ENCODE peak calls at places on chromosomes 3 and 15, in four cellular contexts. P is stomach, I is esophagus muscularis mucosa, M is suprapubic skin. O is an unnamed sample.

GRCh38 chr3:69032137-69032536 is 18.7 kb upstream of the EOGT start:
- DNase-seq in P (no peak), I (no peak), M (no peak), O (no peak)

GRCh38 chr15:60957111-60957510 is 272.0 kb downstream of the RORA start:
- DNase-seq in P (no peak), I (no peak), M (no peak), O (no peak)

GRCh38 chr3:31610700-31611275 is 78.1 kb downstream of the STT3B start:
- DNase-seq in P (no peak), I (no peak), M (no peak), O (no peak)

GRCh38 chr3:41265011-41265545 is 65.8 kb downstream of the CTNNB1 start:
- DNase-seq in P (no peak), I (no peak), M (no peak), O (no peak)

GRCh38 chr3:54294214-54294613 is 171.9 kb downstream of the CACNA2D3 start:
- DNase-seq in P (no peak), I (no peak), M (no peak), O (no peak)

GRCh38 chr3:179544981-179545645 is 17.6 kb upstream of the ACTL6A start:
- DNase-seq in P (no peak), I (no peak), M (no peak), O (no peak)

GRCh38 chr15:59501531-59502113 is 63.6 kb downstream of the FAM81A start:
- DNase-seq in P (peak; percentile 46), I (no peak), M (no peak), O (no peak)

GRCh38 chr3:43260412-43260811 is 25.9 kb upstream of the SNRK start:
- DNase-seq in P (no peak), I (no peak), M (no peak), O (no peak)

GRCh38 chr15:64618138-64618537 is 157.3 kb downstream of the RBPMS2 start:
- DNase-seq in P (no peak), I (no peak), M (no peak), O (no peak)

GRCh38 chr3:101219842-101220560 is 100.4 kb downstream of the IMPG2 start:
- DNase-seq in P (no peak), I (no peak), M (no peak), O (no peak)

GRCh38 chr3:11323827-11324226 is 51.6 kb downstream of the ATG7 start:
- DNase-seq in P (no peak), I (no peak), M (no peak), O (no peak)

GRCh38 chr15:66067687-66068086 is 185.9 kb downstream of the MEGF11 start:
- DNase-seq in P (no peak), I (no peak), M (no peak), O (no peak)

GRCh38 chr15:47422901-47423300 is 294.4 kb upstream of the SEMA6D start:
- DNase-seq in P (no peak), I (no peak), M (no peak), O (no peak)

GRCh38 chr3:136856665-136857064 is 5.3 kb upstream of the NCK1 start:
- DNase-seq in P (no peak), I (no peak), M (no peak), O (no peak)

GRCh38 chr3:165837058-165837525 is at the start of gene BCHE:
- DNase-seq in P (no peak), I (no peak), M (no peak), O (no peak)

GRCh38 chr3:43468141-43468540 is 153.7 kb downstream of the ANO10 start:
- DNase-seq in P (no peak), I (no peak), M (no peak), O (no peak)

GRCh38 chr15:91852741-91853500 is 587 bp upstream of the SLCO3A1 start:
- DNase-seq in P (peak; percentile 76), I (peak; percentile 93), M (peak; percentile 90), O (peak; percentile 94)

GRCh38 chr3:132180337-132180791 is 136.8 kb upstream of the ACP3 start:
- DNase-seq in P (no peak), I (no peak), M (no peak), O (no peak)

GRCh38 chr3:13533823-13534435 is 15.0 kb upstream of the FBLN2 start:
- DNase-seq in P (no peak), I (no peak), M (no peak), O (peak; percentile 57)

GRCh38 chr15:32851619-32852416 is 134.0 kb downstream of the GREM1 start:
- DNase-seq in P (no peak), I (no peak), M (no peak), O (no peak)

GRCh38 chr3:82157952-82158351 is 396.5 kb upstream of the GBE1 start:
- DNase-seq in P (no peak), I (no peak), M (no peak), O (no peak)

GRCh38 chr3:36677331-36678007 is 86.9 kb downstream of the DCLK3 start:
- DNase-seq in P (no peak), I (no peak), M (no peak), O (no peak)

GRCh38 chr3:34002569-34003100 is 204.2 kb downstream of the PDCD6IP start:
- DNase-seq in P (no peak), I (no peak), M (no peak), O (no peak)

GRCh38 chr3:8540456-8540855 is 38.8 kb downstream of the LMCD1 start:
- DNase-seq in P (no peak), I (no peak), M (no peak), O (no peak)

GRCh38 chr15:101001796-101002195 is 82.6 kb downstream of the LRRK1 start:
- DNase-seq in P (no peak), I (no peak), M (no peak), O (no peak)

GRCh38 chr15:31197497-31198414 is 96.2 kb upstream of the TRPM1 start:
- DNase-seq in P (peak; percentile 54), I (no peak), M (no peak), O (peak; percentile 89)

GRCh38 chr3:49013738-49014660 is 4.4 kb downstream of the DALRD3 start:
- DNase-seq in P (peak; percentile 66), I (no peak), M (no peak), O (no peak)

GRCh38 chr3:162994165-162994564 is 1497.6 kb downstream of the OTOL1 start:
- DNase-seq in P (no peak), I (no peak), M (no peak), O (no peak)

GRCh38 chr3:168049366-168049974 is 46.3 kb downstream of the GOLIM4 start:
- DNase-seq in P (no peak), I (no peak), M (no peak), O (no peak)

GRCh38 chr15:41561777-41562145 is 2.7 kb downstream of the TYRO3 start:
- DNase-seq in P (no peak), I (no peak), M (no peak), O (no peak)

GRCh38 chr3:151283907-151284461 is 5.6 kb upstream of the P2RY14 start:
- DNase-seq in P (peak; percentile 66), I (no peak), M (no peak), O (no peak)

GRCh38 chr3:125281411-125281810 is 68.9 kb upstream of the SLC12A8 start:
- DNase-seq in P (no peak), I (no peak), M (no peak), O (no peak)

GRCh38 chr3:186493507-186493906 is 50.7 kb downstream of the CRYGS start:
- DNase-seq in P (no peak), I (no peak), M (no peak), O (no peak)

GRCh38 chr15:78035319-78035718 is 42.2 kb downstream of the TBC1D2B start:
- DNase-seq in P (peak; percentile 51), I (no peak), M (no peak), O (peak; percentile 85)

GRCh38 chr3:29597376-29598008 is 316.6 kb downstream of the RBMS3 start:
- DNase-seq in P (no peak), I (no peak), M (no peak), O (no peak)

GRCh38 chr3:176953106-176954080 is 243.9 kb downstream of the TBL1XR1 start:
- DNase-seq in P (no peak), I (no peak), M (no peak), O (no peak)
- TF ChIP-seq POLR2AphosphoS5 in P (no peak), I (no peak), M (no peak), O (no peak)

GRCh38 chr3:157110761-157111238 is 49.1 kb downstream of the CCNL1 start:
- DNase-seq in P (no peak), I (no peak), M (no peak), O (no peak)

GRCh38 chr3:157107037-157107436 is 52.9 kb downstream of the CCNL1 start:
- DNase-seq in P (no peak), I (no peak), M (no peak), O (no peak)

GRCh38 chr3:157104928-157105652 is 54.9 kb downstream of the CCNL1 start:
- DNase-seq in P (no peak), I (no peak), M (no peak), O (no peak)

GRCh38 chr3:157109267-157110141 is 50.4 kb downstream of the CCNL1 start:
- DNase-seq in P (no peak), I (no peak), M (no peak), O (no peak)

DNA sequence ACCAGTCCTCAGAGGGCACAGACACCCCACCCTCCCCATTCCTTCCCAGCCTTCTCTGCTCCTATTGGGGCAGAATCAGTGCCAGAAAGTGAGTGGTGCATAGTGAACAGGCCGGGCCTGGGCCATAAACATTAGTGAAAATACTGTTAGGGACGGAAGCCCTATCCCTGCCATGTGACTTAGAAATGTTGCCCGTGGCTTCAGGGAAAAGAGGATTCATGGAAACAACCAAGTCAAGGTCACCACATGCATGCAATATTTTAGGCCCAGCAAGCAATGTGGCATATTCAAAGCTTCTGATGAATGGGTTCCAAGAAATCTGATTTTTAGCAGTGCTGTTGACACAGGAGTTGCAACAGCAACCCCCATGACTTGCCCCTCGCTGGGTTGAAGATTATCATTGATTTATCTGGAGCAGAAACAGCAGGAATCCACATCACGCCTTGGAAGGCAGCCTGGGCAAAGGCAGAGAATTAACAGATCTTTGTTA is 52.3 kb downstream of the CCNL1 start:
- DNase-seq in P (no peak), I (no peak), M (no peak), O (no peak)
- TF ChIP-seq POLR2A in P (no peak), I (no peak), M (no peak), O (no peak)

GRCh38 chr3:155192957-155193746 is 100.3 kb downstream of the STRIT1 start:
- DNase-seq in P (no peak), I (no peak), M (no peak), O (no peak)
- H3K36me3 ChIP-seq in P (no peaks in the 10 kb centered on the region), I (no peaks in the 10 kb centered on the region), M (no peaks in the 10 kb centered on the region), O (no peaks in the 10 kb centered on the region)

GRCh38 chr15:82570721-82571519 is 30.7 kb upstream of the RPS17 start:
- DNase-seq in P (no peak), I (no peak), M (no peak), O (no peak)

GRCh38 chr15:82569834-82570233 is 29.6 kb upstream of the RPS17 start:
- DNase-seq in P (no peak), I (no peak), M (no peak), O (no peak)

GRCh38 chr15:82568986-82569385 is 28.7 kb upstream of the RPS17 start:
- DNase-seq in P (no peak), I (no peak), M (no peak), O (peak; percentile 44)

GRCh38 chr15:82566690-82567089 is 26.4 kb upstream of the RPS17 start:
- DNase-seq in P (no peak), I (no peak), M (no peak), O (no peak)

GRCh38 chr15:82567661-82568060 is 27.4 kb upstream of the RPS17 start:
- DNase-seq in P (no peak), I (no peak), M (no peak), O (no peak)
- TF ChIP-seq POLR2AphosphoS5 in P (no peak), I (no peak), M (no peak), O (no peak)

GRCh38 chr3:182980204-182981037 is at the start of gene DCUN1D1:
- DNase-seq in P (peak; percentile 93), I (no peak), M (peak; percentile 94), O (peak; percentile 98)
- TF ChIP-seq POLR2A in P (no peak), I (no peak), M (no peak), O (no peak)